ENCODE peak calls at places on chromosome 21, in six cellular contexts. Q, X, G, T, F and I are unnamed samples.

GRCh38 chr21:37459575-37459974 is 93.0 kb downstream of the DYRK1A start:
- DNase-seq in G (peak; percentile 67), X (peak; percentile 63), Q (no peak), T (no peak), F (no peak), I (peak; percentile 68)

GRCh38 chr21:37849703-37850102 is 66.6 kb downstream of the KCNJ6 start:
- DNase-seq in Q (no peak), G (peak; percentile 90), T (no peak), F (no peak), X (peak; percentile 91), I (peak; percentile 85)

GRCh38 chr21:44952929-44953627 is 13.2 kb downstream of the SLX9 start:
- DNase-seq in Q (no peak), X (no peak), T (no peak), G (no peak), F (no peak), I (no peak)

GRCh38 chr21:15065381-15066230 is 806 bp upstream of the NRIP1 start:
- DNase-seq in G (peak; percentile 86), F (peak; percentile 94), Q (no peak), T (peak; percentile 85), X (peak; percentile 89), I (peak; percentile 85)

GRCh38 chr21:17726047-17726446 is 93.1 kb downstream of the C21orf91 start:
- DNase-seq in Q (no peak), T (no peak), F (no peak), X (no peak), G (peak; percentile 5), I (peak; percentile 17)

GRCh38 chr21:44903054-44903685 is 17.5 kb downstream of the ITGB2 start:
- DNase-seq in Q (no peak), G (no peak), X (no peak), F (no peak), T (peak; percentile 39), I (no peak)

GRCh38 chr21:39576518-39577128 is 36.1 kb upstream of the B3GALT5 start:
- DNase-seq in F (peak; percentile 34), T (no peak), Q (no peak), G (no peak), X (no peak), I (no peak)

GRCh38 chr21:15682977-15683376 is 46.8 kb upstream of the USP25 start:
- DNase-seq in T (no peak), F (no peak), G (peak; percentile 85), X (peak; percentile 61), Q (no peak), I (peak; percentile 49)

GRCh38 chr21:17436626-17437111 is 76.2 kb upstream of the CXADR start:
- DNase-seq in T (no peak), Q (no peak), X (no peak), F (no peak), G (no peak), I (no peak)

GRCh38 chr21:38351961-38352521 is 95.2 kb downstream of the KCNJ15 start:
- DNase-seq in G (peak; percentile 94), T (no peak), Q (peak; percentile 19), F (no peak), X (peak; percentile 93), I (peak; percentile 83)

GRCh38 chr21:31612889-31613785 is 46.4 kb upstream of the SOD1 start:
- DNase-seq in G (peak; percentile 7), F (no peak), T (no peak), X (peak; percentile 12), Q (no peak), I (no peak)